ENCODE peak calls at places on chromosome 12, in six cellular contexts. One of them, this sample, is unnamed.

GRCh38 chr12:130552483-130552996 is 163.6 kb downstream of the RIMBP2 start:
- DNase-seq in fibroblast of mammary gland: no peak
- DNase-seq in Peyer's patch: no peak
- DNase-seq in foreskin fibroblast: no peak
- DNase-seq in lower leg skin: no peak
- DNase-seq in cardiac fibroblast: no peak
- DNase-seq in this sample: no peak

GRCh38 chr12:122880668-122881067 is 15.3 kb downstream of the VPS37B start:
- DNase-seq in Peyer's patch: no peak
- DNase-seq in cardiac fibroblast: peak
- DNase-seq in fibroblast of mammary gland: peak
- DNase-seq in foreskin fibroblast: peak
- DNase-seq in lower leg skin: no peak
- DNase-seq in this sample: no peak

GRCh38 chr12:7156259-7157197 is 26.4 kb downstream of the CLSTN3 start:
- DNase-seq in foreskin fibroblast: no peak
- DNase-seq in cardiac fibroblast: no peak
- DNase-seq in lower leg skin: no peak
- DNase-seq in Peyer's patch: no peak
- DNase-seq in fibroblast of mammary gland: no peak
- DNase-seq in this sample: no peak

GRCh38 chr12:53224268-53224896 is 7.6 kb downstream of the RARG start:
- DNase-seq in lower leg skin: no peak
- DNase-seq in Peyer's patch: no peak
- DNase-seq in foreskin fibroblast: no peak
- DNase-seq in cardiac fibroblast: no peak
- DNase-seq in fibroblast of mammary gland: no peak
- DNase-seq in this sample: no peak

GRCh38 chr12:26056335-26056734 is 68.5 kb downstream of the BHLHE41 start:
- DNase-seq in foreskin fibroblast: no peak
- DNase-seq in Peyer's patch: no peak
- DNase-seq in lower leg skin: no peak
- DNase-seq in cardiac fibroblast: peak
- DNase-seq in fibroblast of mammary gland: peak
- DNase-seq in this sample: no peak

GRCh38 chr12:49482095-49483051 is 56.5 kb upstream of the KCNH3 start:
- DNase-seq in Peyer's patch: no peak
- DNase-seq in fibroblast of mammary gland: no peak
- DNase-seq in lower leg skin: no peak
- DNase-seq in cardiac fibroblast: peak
- DNase-seq in foreskin fibroblast: no peak
- DNase-seq in this sample: no peak

GRCh38 chr12:103841690-103842584 is 903 bp upstream of the NT5DC3 start:
- DNase-seq in fibroblast of mammary gland: peak
- DNase-seq in lower leg skin: peak
- DNase-seq in cardiac fibroblast: peak
- DNase-seq in foreskin fibroblast: peak
- DNase-seq in Peyer's patch: peak
- DNase-seq in this sample: no peak

GRCh38 chr12:108835860-108836634 is 21.3 kb downstream of the SSH1 start:
- DNase-seq in lower leg skin: no peak
- DNase-seq in fibroblast of mammary gland: no peak
- DNase-seq in foreskin fibroblast: no peak
- DNase-seq in Peyer's patch: no peak
- DNase-seq in cardiac fibroblast: no peak
- DNase-seq in this sample: no peak

GRCh38 chr12:20024194-20024593 is 344.1 kb upstream of the PDE3A start:
- DNase-seq in Peyer's patch: no peak
- DNase-seq in foreskin fibroblast: peak
- DNase-seq in cardiac fibroblast: peak
- DNase-seq in fibroblast of mammary gland: peak
- DNase-seq in lower leg skin: peak
- DNase-seq in this sample: peak

GRCh38 chr12:41277019-41277770 is 89.1 kb downstream of the PDZRN4 start:
- DNase-seq in foreskin fibroblast: peak
- DNase-seq in lower leg skin: no peak
- DNase-seq in fibroblast of mammary gland: peak
- DNase-seq in Peyer's patch: no peak
- DNase-seq in cardiac fibroblast: peak
- DNase-seq in this sample: peak

GRCh38 chr12:131137836-131138637 is 184.3 kb downstream of the ADGRD1 start:
- DNase-seq in cardiac fibroblast: no peak
- DNase-seq in Peyer's patch: no peak
- DNase-seq in lower leg skin: no peak
- DNase-seq in fibroblast of mammary gland: peak
- DNase-seq in foreskin fibroblast: peak
- DNase-seq in this sample: no peak

GRCh38 chr12:11892065-11892391 is 178.7 kb upstream of the BCL2L14 start:
- DNase-seq in lower leg skin: no peak
- DNase-seq in Peyer's patch: no peak
- DNase-seq in fibroblast of mammary gland: no peak
- DNase-seq in cardiac fibroblast: no peak
- DNase-seq in foreskin fibroblast: no peak
- DNase-seq in this sample: no peak

DNA sequence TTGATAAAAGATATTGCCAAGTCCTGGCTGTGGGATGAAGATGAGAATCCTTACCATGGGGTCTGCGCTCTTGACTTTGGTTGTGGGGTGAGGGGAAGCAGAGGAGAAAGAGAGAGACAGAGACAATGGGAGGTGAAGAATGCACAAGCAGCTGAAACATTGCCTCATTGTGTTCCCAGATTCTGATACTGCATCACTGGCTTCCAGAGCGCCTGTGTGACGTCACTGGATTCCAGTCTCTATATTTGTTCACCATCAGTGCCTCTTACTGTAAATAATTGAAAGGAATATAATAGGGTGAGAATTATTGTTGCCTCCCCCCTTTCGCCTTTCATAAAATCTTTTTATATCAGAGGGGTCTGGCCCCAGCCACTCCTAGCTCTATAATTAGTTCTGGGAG is 188.9 kb upstream of the NTF3 start:
- DNase-seq in Peyer's patch: no peak
- DNase-seq in foreskin fibroblast: no peak
- DNase-seq in cardiac fibroblast: no peak
- DNase-seq in lower leg skin: no peak
- DNase-seq in fibroblast of mammary gland: no peak
- DNase-seq in this sample: no peak
- TF ChIP-seq CTCF in Peyer's patch: no peak
- TF ChIP-seq CTCF in foreskin fibroblast: no peak
- TF ChIP-seq CTCF in cardiac fibroblast: no peak
- TF ChIP-seq CTCF in lower leg skin: no peak
- TF ChIP-seq CTCF in fibroblast of mammary gland: no peak
- TF ChIP-seq CTCF in this sample: no peak

GRCh38 chr12:9372202-9372601 is 164.0 kb upstream of the PZP start:
- DNase-seq in lower leg skin: no peak
- DNase-seq in foreskin fibroblast: no peak
- DNase-seq in cardiac fibroblast: no peak
- DNase-seq in Peyer's patch: no peak
- DNase-seq in fibroblast of mammary gland: peak
- DNase-seq in this sample: no peak
- TF ChIP-seq CTCF in lower leg skin: no peak
- TF ChIP-seq CTCF in foreskin fibroblast: peak
- TF ChIP-seq CTCF in cardiac fibroblast: peak
- TF ChIP-seq CTCF in Peyer's patch: no peak
- TF ChIP-seq CTCF in fibroblast of mammary gland: peak
- TF ChIP-seq CTCF in this sample: peak

DNA sequence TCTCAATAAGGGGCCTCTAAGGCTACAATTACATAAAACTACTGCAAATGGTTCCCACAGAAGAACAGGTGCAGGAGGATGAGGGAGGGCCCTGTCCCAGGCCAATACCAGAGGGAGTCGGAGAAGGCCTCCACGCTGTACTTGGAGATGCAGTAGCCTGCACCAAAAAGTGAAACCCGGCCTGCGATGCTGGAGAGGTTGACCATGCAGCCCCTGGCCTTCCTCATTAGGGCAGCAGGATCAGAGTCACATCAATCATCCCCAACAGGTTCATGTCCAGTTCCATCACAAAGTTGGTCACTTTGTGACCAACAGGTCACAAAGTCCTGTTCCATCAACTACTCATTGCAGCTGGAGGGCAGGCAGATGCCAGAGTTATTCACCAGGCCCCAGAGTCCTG is 23.0 kb downstream of the ZBTB39 start:
- DNase-seq in fibroblast of mammary gland: no peak
- DNase-seq in foreskin fibroblast: no peak
- DNase-seq in cardiac fibroblast: no peak
- DNase-seq in lower leg skin: no peak
- DNase-seq in Peyer's patch: no peak
- DNase-seq in this sample: no peak
- TF ChIP-seq CTCF in fibroblast of mammary gland: no peak
- TF ChIP-seq CTCF in foreskin fibroblast: no peak
- TF ChIP-seq CTCF in cardiac fibroblast: no peak
- TF ChIP-seq CTCF in lower leg skin: no peak
- TF ChIP-seq CTCF in Peyer's patch: no peak
- TF ChIP-seq CTCF in this sample: no peak

GRCh38 chr12:74539765-74540526 is 2.3 kb downstream of the ATXN7L3B start:
- DNase-seq in lower leg skin: no peak
- DNase-seq in fibroblast of mammary gland: no peak
- DNase-seq in Peyer's patch: no peak
- DNase-seq in foreskin fibroblast: no peak
- DNase-seq in cardiac fibroblast: no peak
- DNase-seq in this sample: no peak

GRCh38 chr12:74538491-74539258 is 1.0 kb downstream of the ATXN7L3B start:
- DNase-seq in fibroblast of mammary gland: peak
- DNase-seq in Peyer's patch: no peak
- DNase-seq in lower leg skin: no peak
- DNase-seq in cardiac fibroblast: peak
- DNase-seq in foreskin fibroblast: no peak
- DNase-seq in this sample: no peak

GRCh38 chr12:74539261-74539660 is 1.6 kb downstream of the ATXN7L3B start:
- DNase-seq in lower leg skin: no peak
- DNase-seq in foreskin fibroblast: no peak
- DNase-seq in fibroblast of mammary gland: no peak
- DNase-seq in Peyer's patch: no peak
- DNase-seq in cardiac fibroblast: no peak
- DNase-seq in this sample: no peak

GRCh38 chr12:74537126-74537706 is 419 bp upstream of the ATXN7L3B start:
- DNase-seq in cardiac fibroblast: peak
- DNase-seq in foreskin fibroblast: peak
- DNase-seq in Peyer's patch: no peak
- DNase-seq in fibroblast of mammary gland: peak
- DNase-seq in lower leg skin: no peak
- DNase-seq in this sample: peak

DNA sequence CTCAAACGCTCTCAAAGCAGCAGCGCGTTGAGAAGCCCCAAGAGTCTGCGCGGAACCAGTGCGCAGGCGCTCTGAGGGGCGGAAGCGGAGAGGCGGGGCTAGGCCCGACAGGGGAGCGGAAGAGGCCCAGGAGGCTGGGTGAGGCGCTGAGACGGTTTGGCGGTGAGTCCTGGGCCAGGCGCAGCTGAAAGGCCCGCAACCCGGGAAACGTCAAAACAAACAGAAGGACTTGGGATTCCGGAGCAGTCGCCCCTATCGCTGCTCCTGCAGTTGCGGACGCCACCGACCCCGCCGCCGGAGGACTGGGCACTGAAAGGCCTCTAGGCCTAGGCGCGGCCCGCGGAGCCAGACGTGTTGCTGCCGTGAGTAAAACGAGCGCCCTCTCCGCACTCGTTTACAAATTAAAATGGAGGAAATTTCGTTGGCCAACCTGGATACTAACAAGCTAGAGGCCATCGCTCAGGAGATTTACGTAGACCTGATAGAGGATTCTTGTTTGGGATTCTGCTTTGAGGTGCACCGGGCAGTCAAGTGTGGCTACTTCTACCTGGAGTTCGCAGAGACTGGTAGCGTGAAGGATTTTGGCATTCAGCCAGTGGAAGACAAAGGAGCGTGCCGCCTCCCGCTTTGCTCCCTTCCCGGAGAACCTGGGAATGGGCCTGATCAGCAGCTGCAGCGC is at the start of gene ATXN7L3B:
- DNase-seq in cardiac fibroblast: peak
- DNase-seq in foreskin fibroblast: peak
- DNase-seq in fibroblast of mammary gland: peak
- DNase-seq in Peyer's patch: peak
- DNase-seq in lower leg skin: peak
- DNase-seq in this sample: peak
- TF ChIP-seq CTCF in cardiac fibroblast: no peak
- TF ChIP-seq CTCF in foreskin fibroblast: no peak
- TF ChIP-seq CTCF in fibroblast of mammary gland: no peak
- TF ChIP-seq CTCF in Peyer's patch: no peak
- TF ChIP-seq CTCF in lower leg skin: no peak
- TF ChIP-seq CTCF in this sample: no peak

This sample was measured in AG09319.